ENCODE peak calls at places on chromosomes 3 and 15, in ten cellular contexts. A is fibroblast of pulmonary artery, Z is coronary artery, E is stomach, F is IMR-90, U is transverse colon, S is cardiac fibroblast, P is neuronal stem cell, C is gastrocnemius medialis, D is GM23248. O is an unnamed sample.
A peak's percentile ranks its signal among the peaks of the same experiment; 100 is the strongest.

GRCh38 chr15:80825361-80826030 is 46.3 kb downstream of the CEMIP start:
- DNase-seq in A (no peak), S (no peak), E (no peak), C (no peak), U (no peak), D (peak; percentile 58), Z (no peak), F (no peak), P (no peak), O (peak; percentile 53)

GRCh38 chr15:66766282-66767228 is 64.5 kb downstream of the SMAD6 start:
- DNase-seq in S (no peak), D (peak; percentile 94), E (no peak), C (no peak), Z (no peak), P (no peak), F (peak; percentile 84), U (no peak), A (peak; percentile 31), O (peak; percentile 55)

GRCh38 chr3:71022552-71023335 is 560.8 kb downstream of the FOXP1 start:
- DNase-seq in Z (no peak), A (no peak), D (peak; percentile 33), E (no peak), C (no peak), F (peak; percentile 10), U (no peak), P (peak; percentile 40), S (peak; percentile 25), O (no peak)

GRCh38 chr3:183122257-183122932 is 23.1 kb upstream of the MCCC1 start:
- DNase-seq in E (no peak), P (no peak), D (peak; percentile 73), Z (no peak), C (no peak), U (no peak), A (peak; percentile 83), F (peak; percentile 74), S (peak; percentile 79), O (peak; percentile 54)

GRCh38 chr15:48718646-48719045 is 73.1 kb upstream of the FBN1 start:
- DNase-seq in C (no peak), A (peak; percentile 39), S (peak; percentile 41), Z (no peak), U (no peak), F (peak; percentile 59), D (peak; percentile 87), P (no peak), E (no peak), O (peak; percentile 18)

GRCh38 chr15:75437721-75438120 is 13.8 kb downstream of the SIN3A start:
- DNase-seq in C (no peak), P (no peak), E (no peak), D (no peak), U (no peak), F (no peak), S (no peak), Z (no peak), A (no peak), O (no peak)

GRCh38 chr3:101676765-101677435 is at the start of gene ZBTB11:
- DNase-seq in E (peak; percentile 100), S (peak; percentile 100), Z (peak; percentile 100), F (peak; percentile 100), A (peak; percentile 100), U (peak; percentile 100), C (peak; percentile 99), D (peak; percentile 99), P (peak; percentile 100), O (peak; percentile 99)

GRCh38 chr3:127829537-127829936 is 7.2 kb upstream of the MGLL start:
- DNase-seq in Z (no peak), C (no peak), E (no peak), U (no peak), F (no peak), D (peak; percentile 34), A (no peak), P (no peak), S (no peak), O (no peak)

GRCh38 chr3:141410408-141410807 is 42.1 kb downstream of the ZBTB38 start:
- DNase-seq in S (peak; percentile 90), E (no peak), Z (no peak), D (peak; percentile 75), U (peak; percentile 46), A (peak; percentile 94), C (peak; percentile 86), F (peak; percentile 83), P (no peak), O (no peak)

GRCh38 chr3:158434412-158435038 is 136.5 kb upstream of the MLF1 start:
- DNase-seq in F (peak; percentile 60), U (peak; percentile 55), A (peak; percentile 83), S (peak; percentile 81), P (peak; percentile 58), E (peak; percentile 56), D (peak; percentile 78), Z (no peak), C (peak; percentile 4), O (peak; percentile 63)

GRCh38 chr3:64019271-64019670 is 4.0 kb downstream of the PSMD6 start:
- DNase-seq in F (no peak), U (no peak), E (no peak), A (no peak), C (no peak), P (no peak), D (no peak), Z (no peak), S (no peak), O (no peak)

GRCh38 chr15:58324533-58324932 is 107.3 kb upstream of the LIPC start:
- DNase-seq in U (no peak), E (no peak), P (no peak), A (no peak), S (no peak), D (no peak), C (no peak), Z (no peak), F (no peak), O (no peak)

GRCh38 chr15:74610302-74610951 is 5.2 kb upstream of the CLK3 start:
- DNase-seq in C (no peak), S (peak; percentile 26), A (no peak), Z (no peak), P (no peak), D (no peak), F (no peak), U (no peak), E (no peak), O (no peak)

GRCh38 chr3:176037636-176038035 is 1159.6 kb downstream of the TBL1XR1 start:
- DNase-seq in C (no peak), E (no peak), D (peak; percentile 5), P (no peak), F (peak; percentile 2), S (no peak), U (no peak), Z (no peak), A (no peak), O (no peak)

GRCh38 chr3:116065496-116065895 is 379.8 kb downstream of the LSAMP start:
- DNase-seq in D (no peak), F (no peak), U (no peak), P (no peak), E (no peak), S (no peak), C (no peak), A (no peak), Z (no peak), O (no peak)

GRCh38 chr3:123096701-123097100 is 29.9 kb downstream of the PDIA5 start:
- DNase-seq in A (peak; percentile 85), C (no peak), D (peak; percentile 36), Z (peak; percentile 81), U (peak; percentile 43), P (no peak), E (peak; percentile 64), F (peak; percentile 75), S (peak; percentile 89), O (no peak)

DNA sequence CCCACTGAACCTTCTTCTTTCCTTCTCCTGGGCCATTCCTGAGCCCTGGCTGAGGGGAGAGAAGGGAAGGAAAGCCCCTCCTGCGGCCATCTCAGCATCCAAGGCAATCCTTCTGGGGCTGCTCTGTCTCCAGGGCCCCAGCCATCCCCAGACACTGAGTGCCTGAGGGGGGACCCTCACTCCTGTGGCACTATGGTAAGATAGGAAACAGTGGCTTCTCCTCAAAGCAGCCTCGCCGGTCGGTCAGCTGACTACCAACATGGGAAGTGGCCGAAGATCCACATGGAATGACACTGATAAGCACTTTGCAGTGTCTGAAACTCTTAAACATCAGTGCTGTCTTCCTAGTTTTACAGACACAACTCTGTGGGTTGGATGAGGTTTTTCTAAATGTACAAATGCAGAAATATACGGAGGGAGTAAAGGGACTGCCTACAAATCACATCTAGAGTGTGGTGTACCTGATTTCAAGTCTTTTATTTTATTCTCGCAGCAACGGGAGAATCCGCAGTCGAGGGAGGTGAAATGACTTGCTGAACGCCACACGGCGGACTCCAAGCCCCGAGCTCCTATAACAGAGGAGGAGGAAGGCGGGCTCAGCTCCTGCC is 973 bp upstream of the ITPKA start:
- DNase-seq in D (no peak), F (no peak), C (no peak), S (no peak), E (no peak), A (no peak), P (no peak), U (no peak), Z (no peak), O (no peak)
- H3K4me3 ChIP-seq in D (peak overlapping the region; percentile 66), F (peak overlapping the region; percentile 51), C (peak overlapping the region; percentile 60), S (peak overlapping the region; percentile 53), E (peak overlapping the region; percentile 67), A (peak overlapping the region; percentile 55), P (peak overlapping the region; percentile 53), U (peak overlapping the region; percentile 39), Z (peak overlapping the region; percentile 78), O (peak overlapping the region; percentile 47)

GRCh38 chr3:124586126-124587052 is 143.9 kb upstream of the UMPS start:
- DNase-seq in E (peak; percentile 48), D (no peak), U (no peak), F (no peak), S (no peak), Z (no peak), C (no peak), A (no peak), P (no peak), O (no peak)
- H3K4me3 ChIP-seq in E (peak overlapping the region; percentile 73), D (no peak overlapping the region), U (no peak overlapping the region), F (no peak overlapping the region), S (no peak overlapping the region), Z (no peak overlapping the region), C (no peak overlapping the region), A (no peak overlapping the region), P (peak overlapping the region; percentile 27), O (no peak overlapping the region)

GRCh38 chr3:9248232-9249191 is 934 bp downstream of the SRGAP3 start:
- DNase-seq in F (no peak), Z (peak; percentile 26), P (no peak), U (peak; percentile 17), D (peak; percentile 36), C (no peak), S (no peak), E (peak; percentile 32), A (peak; percentile 1), O (peak; percentile 75)
- H3K4me3 ChIP-seq in F (peak overlapping the region; percentile 11), Z (peak overlapping the region; percentile 73), P (peak overlapping the region; percentile 78), U (peak overlapping the region; percentile 31), D (peak overlapping the region; percentile 74), C (peak overlapping the region; percentile 53), S (no peak overlapping the region), E (peak overlapping the region; percentile 49), A (peak overlapping the region; percentile 54), O (peak overlapping the region; percentile 64)

DNA sequence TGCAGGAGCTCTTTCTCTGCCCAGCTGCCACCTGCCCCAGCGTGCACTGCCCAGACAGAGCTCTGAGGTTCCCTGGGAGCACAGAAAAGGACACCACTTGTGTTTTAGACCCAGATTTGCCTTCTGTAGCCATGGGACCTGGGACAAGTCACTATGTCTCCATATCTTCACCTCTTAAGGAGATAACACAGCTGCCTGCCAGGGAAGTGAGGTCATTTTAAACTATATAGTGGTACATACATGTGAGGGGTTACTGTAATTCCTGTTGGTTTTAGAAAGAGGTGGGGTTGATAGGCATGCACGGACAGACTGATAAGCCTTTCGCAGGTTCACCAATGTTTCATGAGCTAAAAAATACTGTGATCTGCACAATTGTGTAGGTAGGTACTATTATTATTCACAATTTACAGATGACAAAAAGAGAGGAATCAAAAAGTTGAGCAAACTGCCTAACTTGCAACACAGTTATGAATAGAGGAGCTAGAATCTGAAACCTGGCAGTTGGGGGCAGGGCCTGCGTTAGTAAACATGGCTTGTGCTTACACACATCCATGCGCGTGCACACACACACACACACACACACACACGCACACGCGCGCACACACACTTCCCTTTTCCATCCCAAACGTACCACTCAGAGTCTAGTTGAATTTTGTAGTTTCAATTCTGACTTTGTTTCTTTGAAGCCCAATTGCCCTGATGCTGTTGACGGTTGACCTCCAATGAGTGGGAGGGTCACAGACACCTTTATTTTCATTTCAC is 193.6 kb downstream of the FAM43A start:
- DNase-seq in Z (no peak), S (peak; percentile 31), C (no peak), E (no peak), F (no peak), U (peak; percentile 9), D (no peak), P (no peak), A (peak; percentile 34), O (no peak)
- H3K4me3 ChIP-seq in Z (no peak overlapping the region), S (no peak overlapping the region), C (no peak overlapping the region), E (no peak overlapping the region), F (no peak overlapping the region), U (no peak overlapping the region), D (no peak overlapping the region), P (no peak overlapping the region), A (no peak overlapping the region), O (no peak overlapping the region)